ENCODE peak calls at places on chromosomes 13 and 19, in four cellular contexts. One of them, this sample, is unnamed.

GRCh38 chr19:31233288-31233687 is 115.9 kb downstream of the TSHZ3 start:
- DNase-seq in osteoblast: no peak
- DNase-seq in left colon: no peak
- DNase-seq in activated effector memory CD4-positive, alpha-beta T cell treated with anti-CD3 and anti-CD28 coated beads, Interleukin-2, amount 50 U/mL, for 16 hours: no peak
- DNase-seq in this sample: no peak

GRCh38 chr19:30997222-30997621 is 352.0 kb downstream of the TSHZ3 start:
- DNase-seq in left colon: no peak
- DNase-seq in osteoblast: no peak
- DNase-seq in activated effector memory CD4-positive, alpha-beta T cell treated with anti-CD3 and anti-CD28 coated beads, Interleukin-2, amount 50 U/mL, for 16 hours: no peak
- DNase-seq in this sample: no peak

GRCh38 chr19:39949026-39949747 is 14.8 kb upstream of the FCGBP start:
- DNase-seq in left colon: no peak
- DNase-seq in osteoblast: no peak
- DNase-seq in activated effector memory CD4-positive, alpha-beta T cell treated with anti-CD3 and anti-CD28 coated beads, Interleukin-2, amount 50 U/mL, for 16 hours: no peak
- DNase-seq in this sample: no peak

GRCh38 chr19:52554216-52554971 is 15.7 kb upstream of the ZNF701 start:
- DNase-seq in left colon: no peak
- DNase-seq in osteoblast: no peak
- DNase-seq in activated effector memory CD4-positive, alpha-beta T cell treated with anti-CD3 and anti-CD28 coated beads, Interleukin-2, amount 50 U/mL, for 16 hours: no peak
- DNase-seq in this sample: no peak

GRCh38 chr19:45681391-45682015 is 10.2 kb downstream of the SNRPD2 start:
- DNase-seq in left colon: peak; percentile 87
- DNase-seq in activated effector memory CD4-positive, alpha-beta T cell treated with anti-CD3 and anti-CD28 coated beads, Interleukin-2, amount 50 U/mL, for 16 hours: peak; percentile 95
- DNase-seq in osteoblast: peak; percentile 98
- DNase-seq in this sample: peak; percentile 78

GRCh38 chr19:1901940-1902404 is 3.2 kb upstream of the ADAT3 start:
- DNase-seq in activated effector memory CD4-positive, alpha-beta T cell treated with anti-CD3 and anti-CD28 coated beads, Interleukin-2, amount 50 U/mL, for 16 hours: no peak
- DNase-seq in left colon: no peak
- DNase-seq in osteoblast: no peak
- DNase-seq in this sample: no peak

GRCh38 chr19:5655412-5655811 is 24.9 kb downstream of the MICOS13 start:
- DNase-seq in osteoblast: no peak
- DNase-seq in left colon: peak; percentile 30
- DNase-seq in activated effector memory CD4-positive, alpha-beta T cell treated with anti-CD3 and anti-CD28 coated beads, Interleukin-2, amount 50 U/mL, for 16 hours: peak; percentile 50
- DNase-seq in this sample: no peak

GRCh38 chr19:17234911-17235617 is 9.0 kb downstream of the OCEL1 start:
- DNase-seq in left colon: peak; percentile 80
- DNase-seq in activated effector memory CD4-positive, alpha-beta T cell treated with anti-CD3 and anti-CD28 coated beads, Interleukin-2, amount 50 U/mL, for 16 hours: peak; percentile 85
- DNase-seq in osteoblast: peak; percentile 90
- DNase-seq in this sample: peak; percentile 39

GRCh38 chr19:15251749-15252397 is 19.6 kb upstream of the EPHX3 start:
- DNase-seq in activated effector memory CD4-positive, alpha-beta T cell treated with anti-CD3 and anti-CD28 coated beads, Interleukin-2, amount 50 U/mL, for 16 hours: no peak
- DNase-seq in osteoblast: peak; percentile 98
- DNase-seq in left colon: peak; percentile 52
- DNase-seq in this sample: no peak

GRCh38 chr13:94896238-94896637 is 183.9 kb upstream of the SOX21 start:
- DNase-seq in left colon: no peak
- DNase-seq in osteoblast: no peak
- DNase-seq in activated effector memory CD4-positive, alpha-beta T cell treated with anti-CD3 and anti-CD28 coated beads, Interleukin-2, amount 50 U/mL, for 16 hours: no peak
- DNase-seq in this sample: no peak

GRCh38 chr19:5309438-5310204 is 31.0 kb downstream of the PTPRS start:
- DNase-seq in left colon: no peak
- DNase-seq in activated effector memory CD4-positive, alpha-beta T cell treated with anti-CD3 and anti-CD28 coated beads, Interleukin-2, amount 50 U/mL, for 16 hours: no peak
- DNase-seq in osteoblast: peak; percentile 88
- DNase-seq in this sample: no peak

GRCh38 chr13:98878421-98879126 is 99.3 kb downstream of the DOCK9 start:
- DNase-seq in left colon: no peak
- DNase-seq in activated effector memory CD4-positive, alpha-beta T cell treated with anti-CD3 and anti-CD28 coated beads, Interleukin-2, amount 50 U/mL, for 16 hours: no peak
- DNase-seq in osteoblast: no peak
- DNase-seq in this sample: no peak

GRCh38 chr13:78722700-78723099 is 63.7 kb upstream of the OBI1 start:
- DNase-seq in activated effector memory CD4-positive, alpha-beta T cell treated with anti-CD3 and anti-CD28 coated beads, Interleukin-2, amount 50 U/mL, for 16 hours: no peak
- DNase-seq in left colon: no peak
- DNase-seq in osteoblast: no peak
- DNase-seq in this sample: no peak

GRCh38 chr19:13042443-13043130 is 47.3 kb downstream of the NFIX start:
- DNase-seq in activated effector memory CD4-positive, alpha-beta T cell treated with anti-CD3 and anti-CD28 coated beads, Interleukin-2, amount 50 U/mL, for 16 hours: no peak
- DNase-seq in left colon: no peak
- DNase-seq in osteoblast: peak; percentile 62
- DNase-seq in this sample: no peak